ENCODE peak calls at places on chromosomes 1 and 21, in six cellular contexts. One of them, this sample, is unnamed.

GRCh38 chr1:232274236-232274855 is 355.6 kb downstream of the SIPA1L2 start:
- DNase-seq in K562: no peak
- DNase-seq in left ventricle myocardium inferior: no peak
- DNase-seq in mucosa of descending colon: no peak
- DNase-seq in MM.1S: no peak
- DNase-seq in CD4-positive, CD25-positive, alpha-beta regulatory T cell: no peak
- DNase-seq in this sample: no peak

GRCh38 chr1:25647863-25648262 is 31.3 kb downstream of the MAN1C1 start:
- DNase-seq in K562: no peak
- DNase-seq in left ventricle myocardium inferior: peak; percentile 50
- DNase-seq in mucosa of descending colon: no peak
- DNase-seq in MM.1S: no peak
- DNase-seq in CD4-positive, CD25-positive, alpha-beta regulatory T cell: no peak
- DNase-seq in this sample: no peak

GRCh38 chr21:15121655-15122120 is 56.9 kb upstream of the NRIP1 start:
- DNase-seq in K562: no peak
- DNase-seq in left ventricle myocardium inferior: peak; percentile 31
- DNase-seq in mucosa of descending colon: no peak
- DNase-seq in MM.1S: no peak
- DNase-seq in CD4-positive, CD25-positive, alpha-beta regulatory T cell: no peak
- DNase-seq in this sample: peak; percentile 31

GRCh38 chr1:22935450-22935849 is 37.2 kb downstream of the LACTBL1 start:
- DNase-seq in K562: peak; percentile 47
- DNase-seq in left ventricle myocardium inferior: no peak
- DNase-seq in mucosa of descending colon: no peak
- DNase-seq in MM.1S: no peak
- DNase-seq in CD4-positive, CD25-positive, alpha-beta regulatory T cell: no peak
- DNase-seq in this sample: no peak

GRCh38 chr1:198632007-198632406 is 6.8 kb upstream of the PTPRC start:
- DNase-seq in K562: no peak
- DNase-seq in left ventricle myocardium inferior: no peak
- DNase-seq in mucosa of descending colon: no peak
- DNase-seq in MM.1S: no peak
- DNase-seq in CD4-positive, CD25-positive, alpha-beta regulatory T cell: no peak
- DNase-seq in this sample: no peak

GRCh38 chr1:10848109-10848684 is 51.8 kb upstream of the CASZ1 start:
- DNase-seq in K562: no peak
- DNase-seq in left ventricle myocardium inferior: no peak
- DNase-seq in mucosa of descending colon: no peak
- DNase-seq in MM.1S: no peak
- DNase-seq in CD4-positive, CD25-positive, alpha-beta regulatory T cell: no peak
- DNase-seq in this sample: no peak

GRCh38 chr21:32735524-32735923 is 7.7 kb upstream of the SYNJ1 start:
- DNase-seq in K562: no peak
- DNase-seq in left ventricle myocardium inferior: no peak
- DNase-seq in mucosa of descending colon: no peak
- DNase-seq in MM.1S: no peak
- DNase-seq in CD4-positive, CD25-positive, alpha-beta regulatory T cell: no peak
- DNase-seq in this sample: no peak

GRCh38 chr1:44947060-44947773 is 39.2 kb downstream of the EIF2B3 start:
- DNase-seq in K562: no peak
- DNase-seq in left ventricle myocardium inferior: no peak
- DNase-seq in mucosa of descending colon: no peak
- DNase-seq in MM.1S: no peak
- DNase-seq in CD4-positive, CD25-positive, alpha-beta regulatory T cell: no peak
- DNase-seq in this sample: peak; percentile 2

GRCh38 chr1:9843576-9843945 is 19.8 kb upstream of the CLSTN1 start:
- DNase-seq in K562: no peak
- DNase-seq in left ventricle myocardium inferior: no peak
- DNase-seq in mucosa of descending colon: peak; percentile 72
- DNase-seq in MM.1S: no peak
- DNase-seq in CD4-positive, CD25-positive, alpha-beta regulatory T cell: no peak
- DNase-seq in this sample: peak; percentile 52

GRCh38 chr1:212466913-212467650 is 34.4 kb downstream of the NENF start:
- DNase-seq in K562: no peak
- DNase-seq in left ventricle myocardium inferior: no peak
- DNase-seq in mucosa of descending colon: no peak
- DNase-seq in MM.1S: no peak
- DNase-seq in CD4-positive, CD25-positive, alpha-beta regulatory T cell: no peak
- DNase-seq in this sample: no peak

GRCh38 chr1:47906009-47906432 is 91.2 kb downstream of the TRABD2B start:
- DNase-seq in K562: no peak
- DNase-seq in left ventricle myocardium inferior: no peak
- DNase-seq in mucosa of descending colon: peak; percentile 30
- DNase-seq in MM.1S: no peak
- DNase-seq in CD4-positive, CD25-positive, alpha-beta regulatory T cell: no peak
- DNase-seq in this sample: peak; percentile 55

GRCh38 chr1:119806489-119806888 is 4.8 kb downstream of the REG4 start:
- DNase-seq in K562: no peak
- DNase-seq in left ventricle myocardium inferior: no peak
- DNase-seq in mucosa of descending colon: no peak
- DNase-seq in MM.1S: no peak
- DNase-seq in CD4-positive, CD25-positive, alpha-beta regulatory T cell: no peak
- DNase-seq in this sample: peak; percentile 56

GRCh38 chr21:20701235-20701634 is 297.0 kb upstream of the NCAM2 start:
- DNase-seq in K562: no peak
- DNase-seq in left ventricle myocardium inferior: no peak
- DNase-seq in mucosa of descending colon: no peak
- DNase-seq in MM.1S: peak; percentile 39
- DNase-seq in CD4-positive, CD25-positive, alpha-beta regulatory T cell: no peak
- DNase-seq in this sample: no peak

GRCh38 chr1:66253330-66253921 is 280.5 kb upstream of the SGIP1 start:
- DNase-seq in K562: peak; percentile 32
- DNase-seq in left ventricle myocardium inferior: no peak
- DNase-seq in mucosa of descending colon: no peak
- DNase-seq in MM.1S: peak; percentile 75
- DNase-seq in CD4-positive, CD25-positive, alpha-beta regulatory T cell: no peak
- DNase-seq in this sample: peak; percentile 58

GRCh38 chr1:27382950-27383627 is at the start of gene CD164L2:
- DNase-seq in K562: peak; percentile 96
- DNase-seq in left ventricle myocardium inferior: no peak
- DNase-seq in mucosa of descending colon: peak; percentile 91
- DNase-seq in MM.1S: no peak
- DNase-seq in CD4-positive, CD25-positive, alpha-beta regulatory T cell: peak; percentile 34
- DNase-seq in this sample: peak; percentile 62
- H3K4me1 ChIP-seq in K562: peaks cover 5% of the 10 kb centered on the region
- H3K4me1 ChIP-seq in left ventricle myocardium inferior: peaks cover 27% of the 10 kb centered on the region
- H3K4me1 ChIP-seq in mucosa of descending colon: no peaks in the 10 kb centered on the region
- H3K4me1 ChIP-seq in MM.1S: no peaks in the 10 kb centered on the region
- H3K4me1 ChIP-seq in CD4-positive, CD25-positive, alpha-beta regulatory T cell: no peaks in the 10 kb centered on the region
- H3K4me1 ChIP-seq in this sample: no peaks in the 10 kb centered on the region

GRCh38 chr1:145952903-145953302 is 4.9 kb downstream of the LIX1L start:
- DNase-seq in K562: no peak
- DNase-seq in left ventricle myocardium inferior: no peak
- DNase-seq in mucosa of descending colon: no peak
- DNase-seq in MM.1S: no peak
- DNase-seq in CD4-positive, CD25-positive, alpha-beta regulatory T cell: no peak
- DNase-seq in this sample: no peak
- H3K4me1 ChIP-seq in K562: peaks cover 13% of the 10 kb centered on the region
- H3K4me1 ChIP-seq in left ventricle myocardium inferior: peaks cover 86% of the 10 kb centered on the region
- H3K4me1 ChIP-seq in mucosa of descending colon: peaks cover 16% of the 10 kb centered on the region
- H3K4me1 ChIP-seq in MM.1S: peaks cover 10% of the 10 kb centered on the region
- H3K4me1 ChIP-seq in CD4-positive, CD25-positive, alpha-beta regulatory T cell: peaks cover 48% of the 10 kb centered on the region
- H3K4me1 ChIP-seq in this sample: no peaks in the 10 kb centered on the region

DNA sequence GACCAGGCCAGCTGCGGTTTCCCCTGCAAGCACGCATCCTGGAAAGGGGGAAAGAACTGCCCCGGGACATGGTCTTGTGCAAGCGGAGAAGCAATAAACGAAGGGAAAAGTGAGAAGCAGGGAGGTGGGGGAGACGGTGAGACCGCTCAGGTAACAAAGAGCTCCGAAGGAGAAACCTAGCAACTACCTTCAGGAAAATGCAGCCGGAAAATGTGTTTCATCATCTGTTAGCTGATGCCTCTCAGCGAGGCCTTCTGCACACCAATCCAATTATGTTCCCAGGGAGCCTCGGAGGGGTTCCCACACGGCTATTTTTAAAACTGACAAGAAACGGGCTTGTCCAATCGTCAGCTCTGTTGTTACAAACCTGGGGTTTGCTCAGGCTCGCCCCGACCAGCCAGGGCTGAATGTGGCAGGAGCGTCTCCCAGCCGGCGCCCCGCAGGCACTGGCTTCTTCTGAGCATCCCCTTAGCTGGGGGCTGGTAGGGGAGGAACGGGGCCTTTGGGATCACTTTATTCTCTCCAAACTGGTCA is 3.4 kb downstream of the RIPK4 start:
- DNase-seq in K562: no peak
- DNase-seq in left ventricle myocardium inferior: peak; percentile 5
- DNase-seq in mucosa of descending colon: no peak
- DNase-seq in MM.1S: no peak
- DNase-seq in CD4-positive, CD25-positive, alpha-beta regulatory T cell: no peak
- DNase-seq in this sample: no peak
- H3K4me1 ChIP-seq in K562: no peaks in the 10 kb centered on the region
- H3K4me1 ChIP-seq in left ventricle myocardium inferior: peaks cover 39% of the 10 kb centered on the region
- H3K4me1 ChIP-seq in mucosa of descending colon: peaks cover 11% of the 10 kb centered on the region
- H3K4me1 ChIP-seq in MM.1S: no peaks in the 10 kb centered on the region
- H3K4me1 ChIP-seq in CD4-positive, CD25-positive, alpha-beta regulatory T cell: peaks cover 29% of the 10 kb centered on the region
- H3K4me1 ChIP-seq in this sample: peaks cover 3% of the 10 kb centered on the region

GRCh38 chr1:116913941-116914340 is 4.2 kb downstream of the PTGFRN start:
- DNase-seq in K562: no peak
- DNase-seq in left ventricle myocardium inferior: no peak
- DNase-seq in mucosa of descending colon: no peak
- DNase-seq in MM.1S: no peak
- DNase-seq in CD4-positive, CD25-positive, alpha-beta regulatory T cell: no peak
- DNase-seq in this sample: no peak
- H3K4me1 ChIP-seq in K562: peaks cover 65% of the 10 kb centered on the region
- H3K4me1 ChIP-seq in left ventricle myocardium inferior: peaks cover 89% of the 10 kb centered on the region
- H3K4me1 ChIP-seq in mucosa of descending colon: peaks cover 29% of the 10 kb centered on the region
- H3K4me1 ChIP-seq in MM.1S: no peaks in the 10 kb centered on the region
- H3K4me1 ChIP-seq in CD4-positive, CD25-positive, alpha-beta regulatory T cell: peaks cover 11% of the 10 kb centered on the region
- H3K4me1 ChIP-seq in this sample: peaks cover 17% of the 10 kb centered on the region

GRCh38 chr21:37415938-37416337 is 49.4 kb downstream of the DYRK1A start:
- DNase-seq in K562: no peak
- DNase-seq in left ventricle myocardium inferior: no peak
- DNase-seq in mucosa of descending colon: no peak
- DNase-seq in MM.1S: no peak
- DNase-seq in CD4-positive, CD25-positive, alpha-beta regulatory T cell: no peak
- DNase-seq in this sample: peak; percentile 77

GRCh38 chr21:37414292-37415253 is 48.0 kb downstream of the DYRK1A start:
- DNase-seq in K562: no peak
- DNase-seq in left ventricle myocardium inferior: no peak
- DNase-seq in mucosa of descending colon: no peak
- DNase-seq in MM.1S: no peak
- DNase-seq in CD4-positive, CD25-positive, alpha-beta regulatory T cell: no peak
- DNase-seq in this sample: no peak

GRCh38 chr21:37419228-37419906 is 52.8 kb downstream of the DYRK1A start:
- DNase-seq in K562: no peak
- DNase-seq in left ventricle myocardium inferior: no peak
- DNase-seq in mucosa of descending colon: no peak
- DNase-seq in MM.1S: no peak
- DNase-seq in CD4-positive, CD25-positive, alpha-beta regulatory T cell: no peak
- DNase-seq in this sample: no peak

GRCh38 chr21:37413553-37414291 is 47.1 kb downstream of the DYRK1A start:
- DNase-seq in K562: no peak
- DNase-seq in left ventricle myocardium inferior: no peak
- DNase-seq in mucosa of descending colon: no peak
- DNase-seq in MM.1S: no peak
- DNase-seq in CD4-positive, CD25-positive, alpha-beta regulatory T cell: no peak
- DNase-seq in this sample: no peak

GRCh38 chr21:37416914-37417313 is 50.3 kb downstream of the DYRK1A start:
- DNase-seq in K562: no peak
- DNase-seq in left ventricle myocardium inferior: no peak
- DNase-seq in mucosa of descending colon: no peak
- DNase-seq in MM.1S: no peak
- DNase-seq in CD4-positive, CD25-positive, alpha-beta regulatory T cell: no peak
- DNase-seq in this sample: no peak
- H3K4me1 ChIP-seq in K562: peaks cover 65% of the 10 kb centered on the region
- H3K4me1 ChIP-seq in left ventricle myocardium inferior: peaks cover 100% of the 10 kb centered on the region
- H3K4me1 ChIP-seq in mucosa of descending colon: peaks cover 6% of the 10 kb centered on the region
- H3K4me1 ChIP-seq in MM.1S: no peaks in the 10 kb centered on the region
- H3K4me1 ChIP-seq in CD4-positive, CD25-positive, alpha-beta regulatory T cell: peaks cover 67% of the 10 kb centered on the region
- H3K4me1 ChIP-seq in this sample: peaks cover 9% of the 10 kb centered on the region

DNA sequence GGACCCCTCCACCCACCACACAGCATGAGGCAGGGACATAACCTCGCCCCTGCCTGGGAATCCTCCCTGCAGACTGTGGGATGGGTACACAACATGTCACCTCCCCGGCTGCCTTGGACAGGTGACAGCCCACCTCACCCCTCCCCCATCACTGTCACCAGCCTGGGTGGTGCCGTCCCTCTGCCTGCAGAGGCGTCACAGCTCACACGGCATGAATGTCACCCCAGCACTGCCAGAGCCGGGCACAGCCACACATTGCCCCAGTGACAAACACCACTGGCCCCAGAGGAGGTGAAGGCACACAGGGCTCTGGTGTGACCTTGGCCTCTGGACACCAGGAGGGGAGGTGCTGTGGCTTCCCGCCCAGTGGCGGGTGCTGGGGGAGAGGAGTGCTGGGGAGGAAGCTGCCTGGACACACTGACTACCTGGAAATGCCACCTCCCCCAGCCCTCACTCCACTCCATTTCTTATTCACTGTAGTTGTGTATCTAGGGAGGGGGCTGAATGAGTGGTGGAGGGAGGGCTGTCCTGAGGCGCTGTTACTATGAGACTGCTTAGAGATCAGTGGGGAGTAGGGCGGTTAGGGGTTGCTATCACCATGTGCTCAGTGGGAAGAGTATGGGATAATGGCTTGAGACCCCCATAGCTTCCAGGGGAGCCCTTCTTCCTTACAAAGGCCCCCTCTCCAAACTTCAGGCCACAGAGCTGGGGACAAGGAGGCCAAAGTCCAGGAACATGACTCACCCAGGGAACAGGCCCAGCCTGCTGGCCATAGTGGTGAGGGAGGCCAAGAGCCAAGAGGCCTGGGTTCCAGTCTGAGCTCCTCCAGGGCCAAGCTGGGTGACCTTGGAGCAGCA is 40.3 kb downstream of the AHDC1 start:
- DNase-seq in K562: peak; percentile 78
- DNase-seq in left ventricle myocardium inferior: peak; percentile 73
- DNase-seq in mucosa of descending colon: peak; percentile 79
- DNase-seq in MM.1S: no peak
- DNase-seq in CD4-positive, CD25-positive, alpha-beta regulatory T cell: no peak
- DNase-seq in this sample: peak; percentile 85
- H3K4me1 ChIP-seq in K562: peaks cover 57% of the 10 kb centered on the region
- H3K4me1 ChIP-seq in left ventricle myocardium inferior: peaks cover 99% of the 10 kb centered on the region
- H3K4me1 ChIP-seq in mucosa of descending colon: peaks cover 49% of the 10 kb centered on the region
- H3K4me1 ChIP-seq in MM.1S: peaks cover 6% of the 10 kb centered on the region
- H3K4me1 ChIP-seq in CD4-positive, CD25-positive, alpha-beta regulatory T cell: peaks cover 12% of the 10 kb centered on the region
- H3K4me1 ChIP-seq in this sample: peaks cover 15% of the 10 kb centered on the region

DNA sequence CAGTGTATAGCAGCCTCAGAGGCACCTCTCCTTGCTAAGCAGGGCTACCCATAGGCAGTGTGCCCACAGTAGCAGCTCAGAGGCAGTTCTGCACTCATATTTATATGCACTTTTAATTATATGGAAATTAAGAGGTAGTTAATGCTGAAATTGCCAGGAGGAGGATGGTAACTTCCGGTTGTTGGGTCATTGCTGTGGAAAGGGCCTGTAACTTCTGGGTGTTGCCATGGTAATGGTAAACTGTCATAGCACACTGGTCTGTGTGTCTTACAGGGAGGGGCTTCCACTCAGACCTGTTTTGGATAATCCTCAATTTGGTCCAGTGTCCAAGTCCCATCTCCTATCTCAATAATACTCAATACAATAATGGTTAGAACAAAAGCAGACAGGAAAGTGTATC is 7.6 kb downstream of the CFH start:
- DNase-seq in K562: no peak
- DNase-seq in left ventricle myocardium inferior: no peak
- DNase-seq in mucosa of descending colon: no peak
- DNase-seq in MM.1S: no peak
- DNase-seq in CD4-positive, CD25-positive, alpha-beta regulatory T cell: no peak
- DNase-seq in this sample: no peak
- H3K4me1 ChIP-seq in K562: no peaks in the 10 kb centered on the region
- H3K4me1 ChIP-seq in left ventricle myocardium inferior: peaks cover 3% of the 10 kb centered on the region
- H3K4me1 ChIP-seq in mucosa of descending colon: no peaks in the 10 kb centered on the region
- H3K4me1 ChIP-seq in MM.1S: no peaks in the 10 kb centered on the region
- H3K4me1 ChIP-seq in CD4-positive, CD25-positive, alpha-beta regulatory T cell: no peaks in the 10 kb centered on the region
- H3K4me1 ChIP-seq in this sample: no peaks in the 10 kb centered on the region